ENCODE peak calls at places on chromosomes 6 and 20, in nine cellular contexts. U, P, T, I, R, Z, M, C and A are unnamed samples.

GRCh38 chr20:24098886-24099285 is 110.3 kb upstream of the GGTLC1 start:
- DNase-seq in R (no peak), T (no peak), C (no peak), M (no peak), I (no peak), Z (no peak), U (peak), P (no peak), A (no peak)

GRCh38 chr6:28544211-28544610 is 18.5 kb downstream of the GPX5 start:
- DNase-seq in Z (no peak), U (no peak), C (no peak), P (no peak), M (peak), I (no peak), T (no peak), R (no peak), A (no peak)

GRCh38 chr6:32983964-32984638 is 15.7 kb downstream of the BRD2 start:
- DNase-seq in T (no peak), M (no peak), I (no peak), C (no peak), R (no peak), Z (no peak), P (no peak), U (no peak), A (no peak)

GRCh38 chr20:15902493-15902892 is 670.8 kb downstream of the KIF16B start:
- DNase-seq in P (no peak), T (no peak), M (no peak), Z (no peak), C (no peak), R (no peak), U (no peak), I (no peak), A (no peak)

GRCh38 chr6:54886932-54887584 is 40.5 kb downstream of the FAM83B start:
- DNase-seq in T (no peak), U (no peak), R (no peak), C (no peak), M (no peak), I (no peak), P (no peak), Z (no peak), A (no peak)

GRCh38 chr6:134065706-134066105 is 13.3 kb upstream of the SLC2A12 start:
- DNase-seq in P (peak), C (no peak), M (no peak), T (no peak), U (peak), R (no peak), I (peak), Z (no peak), A (no peak)

GRCh38 chr6:35081426-35081851 is 59.7 kb downstream of the TCP11 start:
- DNase-seq in P (no peak), C (no peak), U (no peak), I (no peak), Z (peak), M (no peak), T (no peak), R (no peak), A (no peak)

GRCh38 chr6:3885262-3886036 is 36.3 kb downstream of the FAM50B start:
- DNase-seq in Z (no peak), T (no peak), P (no peak), I (no peak), U (no peak), M (no peak), C (no peak), R (no peak), A (peak)

GRCh38 chr20:64237316-64237715 is 18.2 kb upstream of the PCMTD2 start:
- DNase-seq in C (no peak), R (no peak), P (no peak), I (no peak), Z (no peak), U (no peak), M (no peak), T (no peak), A (no peak)

GRCh38 chr20:17622086-17622850 is 52.4 kb downstream of the DSTN start:
- DNase-seq in T (peak), U (no peak), P (no peak), M (no peak), R (no peak), Z (no peak), I (no peak), C (no peak), A (no peak)

GRCh38 chr6:3176562-3177355 is 19.4 kb upstream of the TUBB2A start:
- DNase-seq in M (peak), I (no peak), R (no peak), P (peak), C (no peak), Z (peak), U (peak), T (no peak), A (peak)

GRCh38 chr6:112178846-112179245 is 75.5 kb downstream of the LAMA4 start:
- DNase-seq in T (no peak), U (no peak), Z (no peak), M (no peak), R (no peak), P (no peak), C (no peak), I (no peak), A (no peak)

GRCh38 chr6:46103437-46103836 is 26.4 kb upstream of the ENPP4 start:
- DNase-seq in P (no peak), Z (no peak), C (no peak), U (no peak), I (no peak), M (no peak), T (no peak), R (no peak), A (no peak)

GRCh38 chr6:4776493-4776966 is 326 bp downstream of the CDYL start:
- DNase-seq in M (no peak), C (no peak), R (no peak), T (no peak), I (peak), U (no peak), P (peak), Z (no peak), A (peak)

GRCh38 chr20:63508072-63508768 is 9.3 kb upstream of the EEF1A2 start:
- DNase-seq in C (no peak), I (no peak), M (no peak), T (no peak), Z (peak), U (no peak), P (no peak), R (no peak), A (no peak)

GRCh38 chr6:107318100-107318736 is 141.1 kb downstream of the PDSS2 start:
- DNase-seq in P (no peak), I (peak), C (no peak), Z (peak), M (peak), U (peak), R (peak), T (peak), A (peak)

GRCh38 chr6:92231220-92231701 is 1188.1 kb downstream of the EPHA7 start:
- DNase-seq in I (peak), Z (no peak), T (no peak), R (peak), P (no peak), C (no peak), U (no peak), M (no peak), A (no peak)

GRCh38 chr6:169452117-169452868 is 198.6 kb upstream of the THBS2 start:
- DNase-seq in P (no peak), C (no peak), M (no peak), Z (no peak), R (no peak), U (peak), I (no peak), T (peak), A (peak)

GRCh38 chr6:130526466-130526865 is 160.6 kb downstream of the TMEM200A start:
- DNase-seq in P (no peak), Z (no peak), M (no peak), I (no peak), R (no peak), C (no peak), T (no peak), U (no peak), A (no peak)